ENCODE peak calls at places on chromosomes 7 and 10, in seven cellular contexts. V, D, E, F, I, Y and G are unnamed samples.

GRCh38 chr10:114855776-114856543 is 34.4 kb downstream of the FHIP2A start:
- DNase-seq in V (no peak), D (no peak), Y (no peak), F (no peak), E (no peak), I (no peak), G (no peak)

GRCh38 chr10:789831-790701 is 100.6 kb upstream of the DIP2C start:
- DNase-seq in D (no peak), V (peak; percentile 50), Y (no peak), I (no peak), F (no peak), E (no peak), G (no peak)

GRCh38 chr7:101378808-101379207 is 16.1 kb downstream of the COL26A1 start:
- DNase-seq in D (no peak), F (no peak), V (peak; percentile 36), Y (no peak), I (no peak), E (no peak), G (no peak)

GRCh38 chr10:12501851-12502525 is 152.6 kb downstream of the CAMK1D start:
- DNase-seq in I (no peak), V (no peak), E (no peak), D (no peak), F (no peak), Y (no peak), G (no peak)

GRCh38 chr10:73649876-73650536 is 5.8 kb downstream of the SYNPO2L start:
- DNase-seq in E (no peak), Y (no peak), I (no peak), V (no peak), D (no peak), F (no peak), G (no peak)

GRCh38 chr10:45058580-45058979 is 57.9 kb downstream of the ZNF22 start:
- DNase-seq in I (no peak), F (no peak), V (no peak), Y (no peak), E (no peak), D (no peak), G (no peak)

GRCh38 chr10:5545011-5545410 is 20.2 kb downstream of the CALML3 start:
- DNase-seq in V (no peak), Y (no peak), E (no peak), I (no peak), F (no peak), D (no peak), G (no peak)

GRCh38 chr10:75293456-75293840 is 57.7 kb upstream of the COMTD1 start:
- DNase-seq in E (no peak), F (no peak), D (no peak), V (no peak), I (no peak), Y (no peak), G (no peak)

GRCh38 chr10:121595806-121596667 is 2.2 kb downstream of the FGFR2 start:
- DNase-seq in F (no peak), I (no peak), E (no peak), V (no peak), Y (no peak), D (no peak), G (peak; percentile 31)

GRCh38 chr7:36039243-36039642 is 113.8 kb upstream of the EEPD1 start:
- DNase-seq in Y (no peak), E (no peak), V (no peak), I (no peak), F (no peak), D (no peak), G (no peak)

GRCh38 chr7:128005117-128005516 is 26.1 kb downstream of the LRRC4 start:
- DNase-seq in I (no peak), F (no peak), D (no peak), Y (no peak), V (no peak), E (no peak), G (no peak)

GRCh38 chr7:67857698-67858097 is 861.1 kb downstream of the TYW1 start:
- DNase-seq in Y (no peak), D (no peak), E (no peak), F (no peak), I (no peak), V (no peak), G (no peak)

GRCh38 chr10:29110172-29110571 is 178.7 kb upstream of the LYZL1 start:
- DNase-seq in F (no peak), V (no peak), Y (no peak), D (no peak), E (no peak), I (no peak), G (no peak)

GRCh38 chr10:103504181-103504783 is 10.8 kb downstream of the NEURL1 start:
- DNase-seq in D (peak; percentile 76), I (no peak), V (peak; percentile 27), F (peak; percentile 89), Y (peak; percentile 61), E (peak; percentile 28), G (no peak)

GRCh38 chr10:34824870-34825269 is 9.8 kb upstream of the PARD3 start:
- DNase-seq in Y (no peak), I (no peak), F (no peak), E (no peak), V (peak; percentile 38), D (no peak), G (no peak)

GRCh38 chr10:89659185-89660131 is 14.4 kb upstream of the PANK1 start:
- DNase-seq in Y (no peak), I (no peak), V (no peak), E (peak; percentile 32), D (no peak), F (no peak), G (no peak)

GRCh38 chr7:78675511-78675910 is 778.0 kb downstream of the MAGI2 start:
- DNase-seq in V (no peak), Y (no peak), F (no peak), E (no peak), I (no peak), D (no peak), G (no peak)

GRCh38 chr10:76998451-76998850 is 639.2 kb downstream of the KCNMA1 start:
- DNase-seq in V (no peak), D (no peak), Y (no peak), F (no peak), E (no peak), I (no peak), G (no peak)

DNA sequence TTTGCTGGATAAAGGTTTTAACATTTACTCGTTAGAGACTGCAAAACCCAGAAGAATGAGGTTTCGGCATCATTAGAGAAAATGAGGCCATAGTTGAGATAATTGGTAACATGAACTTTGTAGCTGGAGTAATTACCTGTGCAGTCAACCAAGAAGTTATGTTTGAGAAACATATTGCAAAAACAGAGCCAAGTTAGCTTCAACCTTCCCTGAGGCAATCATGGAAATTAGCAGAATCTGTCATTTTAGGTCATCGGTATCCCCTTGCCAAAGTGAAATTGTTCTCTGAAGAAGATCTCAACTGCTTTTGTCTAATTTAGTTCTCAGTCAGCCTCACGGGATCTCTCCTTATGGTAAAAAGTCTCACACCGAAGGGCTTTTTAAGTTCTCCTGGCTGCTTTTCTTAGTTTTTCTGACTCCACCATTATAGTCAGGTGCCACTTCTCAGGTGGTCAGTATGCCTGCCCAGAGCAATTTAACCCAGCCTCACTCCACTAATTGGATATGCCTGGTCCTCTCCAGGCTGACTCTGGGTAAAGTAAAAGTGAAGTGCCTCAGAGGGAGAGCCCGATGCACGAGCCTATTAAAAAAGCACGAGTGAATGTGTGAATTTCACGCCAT is 52.5 kb downstream of the NRCAM start:
- DNase-seq in I (no peak), E (no peak), Y (no peak), D (no peak), F (no peak), V (peak; percentile 25), G (no peak)
- TF ChIP-seq JUND in I (no peak), E (no peak), Y (no peak), D (no peak), F (no peak), V (no peak), G (no peak)

GRCh38 chr10:70563230-70563629 is 39.3 kb downstream of the PRF1 start:
- DNase-seq in E (no peak), Y (no peak), I (no peak), F (no peak), D (no peak), V (peak; percentile 49), G (no peak)

GRCh38 chr10:70560511-70560931 is 42.0 kb downstream of the PRF1 start:
- DNase-seq in F (no peak), I (no peak), V (no peak), E (no peak), D (no peak), Y (no peak), G (no peak)

GRCh38 chr10:70561558-70561957 is 41.0 kb downstream of the PRF1 start:
- DNase-seq in F (no peak), E (no peak), V (no peak), Y (no peak), I (no peak), D (no peak), G (no peak)

GRCh38 chr10:70561051-70561450 is 41.5 kb downstream of the PRF1 start:
- DNase-seq in V (no peak), I (no peak), D (no peak), E (no peak), F (no peak), Y (no peak), G (no peak)

DNA sequence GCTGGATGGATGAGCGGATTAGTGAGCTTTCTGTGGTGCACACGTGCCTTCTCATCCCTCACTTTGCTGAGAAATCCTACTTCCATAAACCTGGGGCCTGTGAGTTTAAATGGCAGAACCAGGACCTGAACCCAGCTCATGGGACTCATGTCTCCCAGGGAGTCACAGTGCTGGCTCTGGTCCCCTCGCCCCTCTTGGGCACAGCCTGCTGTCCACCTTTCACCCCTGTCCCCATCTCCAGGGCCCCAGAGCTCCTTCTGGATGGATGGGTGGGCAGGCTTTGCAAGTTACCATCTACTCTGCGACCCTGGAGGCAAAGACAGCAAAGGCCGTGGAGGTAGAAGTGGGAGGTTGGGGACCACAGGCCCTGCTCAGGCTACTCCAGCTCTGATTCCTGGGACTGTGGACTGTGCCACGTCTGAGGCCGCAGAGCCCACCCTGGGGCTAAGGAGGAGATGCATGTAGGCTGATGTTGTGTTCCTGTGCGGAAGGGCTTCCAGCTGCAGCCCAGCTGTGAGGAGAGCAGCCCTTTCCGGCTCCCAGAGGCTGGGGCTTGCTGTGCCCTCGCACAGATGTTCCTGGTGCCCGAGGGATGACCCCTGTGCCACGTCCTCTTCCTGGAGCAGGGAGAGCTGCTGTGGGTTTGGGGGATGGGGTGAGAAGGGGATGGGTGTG is 40.4 kb downstream of the PRF1 start:
- DNase-seq in I (no peak), F (no peak), E (no peak), Y (no peak), V (peak; percentile 89), D (no peak), G (no peak)
- TF ChIP-seq JUND in I (no peak), F (no peak), E (no peak), Y (no peak), V (no peak), D (no peak), G (no peak)

DNA sequence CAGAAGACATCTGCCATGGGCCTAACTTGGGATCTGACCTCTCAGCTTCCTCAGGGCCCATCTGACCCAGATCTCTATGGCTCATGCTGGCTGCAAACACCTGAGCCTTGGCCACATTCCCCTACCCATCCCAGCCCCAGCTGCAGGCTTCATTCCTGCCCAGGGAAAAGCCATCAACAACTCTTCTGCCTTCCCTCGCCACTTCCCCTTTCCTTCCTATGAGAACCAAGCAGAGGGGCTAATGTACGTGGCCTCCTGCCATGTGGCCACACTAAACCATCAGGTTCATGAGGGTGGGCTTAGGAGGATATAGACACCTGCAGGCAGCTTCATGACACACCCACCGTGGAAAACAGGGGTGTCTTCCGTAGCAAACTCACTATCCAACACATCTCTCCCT is 312.2 kb downstream of the GALNT17 start:
- DNase-seq in I (no peak), V (no peak), E (no peak), D (no peak), F (no peak), Y (no peak), G (no peak)
- TF ChIP-seq JUND in I (no peak), V (no peak), E (no peak), D (no peak), F (no peak), Y (no peak), G (no peak)

GRCh38 chr10:102299873-102300272 is 54.5 kb downstream of the GBF1 start:
- DNase-seq in E (no peak), V (no peak), Y (no peak), D (no peak), I (no peak), F (no peak), G (no peak)
- TF ChIP-seq JUND in E (no peak), V (no peak), Y (no peak), D (no peak), I (no peak), F (no peak), G (no peak)